ENCODE peak calls at places on chromosomes 11 and 22, in five cellular contexts. B is upper lobe of right lung; E is spleen; U is CD4-positive, alpha-beta T cell; A is lower lobe of right lung. T is an unnamed sample.

GRCh38 chr22:39894554-39895092 is 1.1 kb upstream of the ENTHD1 start:
- DNase-seq in B (no peak), E (no peak), U (no peak), A (no peak), T (no peak)

GRCh38 chr22:49261616-49262015 is 566.1 kb downstream of the BRD1 start:
- DNase-seq in B (peak), E (no peak), U (no peak), A (no peak), T (no peak)

GRCh38 chr11:128653828-128654231 is 40.0 kb upstream of the FLI1 start:
- DNase-seq in B (peak), E (peak), U (no peak), A (peak), T (peak)

GRCh38 chr11:104572279-104572678 is 326.0 kb downstream of the CASP12 start:
- DNase-seq in B (no peak), E (no peak), U (no peak), A (no peak), T (no peak)

GRCh38 chr11:113114452-113115027 is 153.3 kb downstream of the NCAM1 start:
- DNase-seq in B (no peak), E (no peak), U (no peak), A (no peak), T (peak)

GRCh38 chr22:50184004-50184461 is 1.7 kb upstream of the TRABD start:
- DNase-seq in B (peak), E (peak), U (no peak), A (peak), T (peak)

GRCh38 chr11:113096661-113097060 is 135.4 kb downstream of the NCAM1 start:
- DNase-seq in B (no peak), E (no peak), U (no peak), A (no peak), T (no peak)

GRCh38 chr22:26648011-26648497 is 9.3 kb upstream of the MIAT start:
- DNase-seq in B (no peak), E (peak), U (peak), A (no peak), T (no peak)

GRCh38 chr22:25327018-25327755 is 107.7 kb downstream of the CRYBB2 start:
- DNase-seq in B (no peak), E (no peak), U (no peak), A (no peak), T (no peak)

GRCh38 chr11:1152316-1153104 is 5.2 kb upstream of the MUC5AC start:
- DNase-seq in B (peak), E (peak), U (no peak), A (no peak), T (no peak)

GRCh38 chr11:115409691-115410220 is 94.5 kb downstream of the CADM1 start:
- DNase-seq in B (no peak), E (no peak), U (no peak), A (no peak), T (no peak)

GRCh38 chr22:36455571-36456458 is 25.6 kb downstream of the TXN2 start:
- DNase-seq in B (no peak), E (peak), U (no peak), A (no peak), T (no peak)

GRCh38 chr11:26621147-26621546 is 49.1 kb upstream of the MUC15 start:
- DNase-seq in B (no peak), E (no peak), U (no peak), A (no peak), T (no peak)

GRCh38 chr11:46669606-46670243 is 30.7 kb downstream of the ARHGAP1 start:
- DNase-seq in B (peak), E (no peak), U (no peak), A (no peak), T (peak)

GRCh38 chr22:32752326-32752725 is 49.2 kb upstream of the TIMP3 start:
- DNase-seq in B (no peak), E (no peak), U (no peak), A (no peak), T (no peak)

GRCh38 chr22:31692186-31692886 is 30.3 kb upstream of the PISD start:
- DNase-seq in B (no peak), E (no peak), U (no peak), A (no peak), T (no peak)

GRCh38 chr22:19448076-19448607 is 631 bp upstream of the C22orf39 start:
- DNase-seq in B (no peak), E (no peak), U (no peak), A (no peak), T (peak)

GRCh38 chr11:79940976-79941735 is 500.3 kb upstream of the TENM4 start:
- DNase-seq in B (no peak), E (no peak), U (no peak), A (no peak), T (no peak)

GRCh38 chr11:130710022-130710421 is 206.3 kb downstream of the SNX19 start:
- DNase-seq in B (no peak), E (no peak), U (no peak), A (no peak), T (no peak)

GRCh38 chr11:134045799-134046635 is 22.9 kb upstream of the JAM3 start:
- DNase-seq in B (peak), E (peak), U (peak), A (no peak), T (peak)

GRCh38 chr11:123299721-123300120 is 104.7 kb upstream of the CLMP start:
- DNase-seq in B (no peak), E (no peak), U (no peak), A (no peak), T (no peak)

GRCh38 chr11:113477321-113477720 is 2.1 kb upstream of the DRD2 start:
- DNase-seq in B (no peak), E (no peak), U (no peak), A (no peak), T (no peak)

GRCh38 chr11:61680622-61681191 is 516 bp downstream of the DAGLA start:
- DNase-seq in B (no peak), E (no peak), U (no peak), A (no peak), T (no peak)

GRCh38 chr11:75557649-75558494 is 4.2 kb upstream of the SERPINH1 start:
- DNase-seq in B (peak), E (no peak), U (no peak), A (peak), T (peak)

GRCh38 chr11:59040607-59041006 is 45.5 kb upstream of the GLYATL1B start:
- DNase-seq in B (no peak), E (no peak), U (no peak), A (no peak), T (no peak)

GRCh38 chr11:119051440-119052162 is 5.4 kb downstream of the HYOU1 start:
- DNase-seq in B (no peak), E (peak), U (no peak), A (no peak), T (no peak)

GRCh38 chr11:119049081-119049480 is 7.9 kb downstream of the HYOU1 start:
- DNase-seq in B (no peak), E (peak), U (no peak), A (no peak), T (no peak)

GRCh38 chr11:119046489-119046888 is 10.5 kb downstream of the HYOU1 start:
- DNase-seq in B (no peak), E (peak), U (no peak), A (no peak), T (no peak)

GRCh38 chr11:119047205-119047604 is 9.8 kb downstream of the HYOU1 start:
- DNase-seq in B (no peak), E (peak), U (no peak), A (no peak), T (no peak)

DNA sequence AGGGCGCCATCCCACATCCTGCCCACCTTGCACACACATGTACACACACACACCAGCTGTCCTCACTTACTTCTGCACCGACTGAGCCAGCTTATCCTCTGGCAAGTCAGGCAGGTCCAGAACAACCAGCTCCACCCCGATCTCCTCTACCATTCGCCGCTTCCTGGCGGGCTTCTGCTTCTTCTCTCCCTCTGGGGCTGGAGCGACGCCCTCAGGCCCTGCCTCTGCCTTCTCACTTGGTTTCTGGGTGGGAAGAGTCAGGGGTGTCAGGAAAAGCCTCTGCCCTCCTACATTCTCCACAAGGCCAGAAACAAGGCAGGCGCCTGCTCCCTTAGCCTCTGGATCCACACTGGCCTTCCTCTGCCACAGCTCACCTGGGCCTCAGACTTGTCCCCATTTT is 8.4 kb downstream of the HYOU1 start:
- DNase-seq in B (no peak), E (peak), U (no peak), A (no peak), T (no peak)
- TF ChIP-seq CTCF in B (no peak), E (no peak), U (no peak), A (no peak), T (no peak)

DNA sequence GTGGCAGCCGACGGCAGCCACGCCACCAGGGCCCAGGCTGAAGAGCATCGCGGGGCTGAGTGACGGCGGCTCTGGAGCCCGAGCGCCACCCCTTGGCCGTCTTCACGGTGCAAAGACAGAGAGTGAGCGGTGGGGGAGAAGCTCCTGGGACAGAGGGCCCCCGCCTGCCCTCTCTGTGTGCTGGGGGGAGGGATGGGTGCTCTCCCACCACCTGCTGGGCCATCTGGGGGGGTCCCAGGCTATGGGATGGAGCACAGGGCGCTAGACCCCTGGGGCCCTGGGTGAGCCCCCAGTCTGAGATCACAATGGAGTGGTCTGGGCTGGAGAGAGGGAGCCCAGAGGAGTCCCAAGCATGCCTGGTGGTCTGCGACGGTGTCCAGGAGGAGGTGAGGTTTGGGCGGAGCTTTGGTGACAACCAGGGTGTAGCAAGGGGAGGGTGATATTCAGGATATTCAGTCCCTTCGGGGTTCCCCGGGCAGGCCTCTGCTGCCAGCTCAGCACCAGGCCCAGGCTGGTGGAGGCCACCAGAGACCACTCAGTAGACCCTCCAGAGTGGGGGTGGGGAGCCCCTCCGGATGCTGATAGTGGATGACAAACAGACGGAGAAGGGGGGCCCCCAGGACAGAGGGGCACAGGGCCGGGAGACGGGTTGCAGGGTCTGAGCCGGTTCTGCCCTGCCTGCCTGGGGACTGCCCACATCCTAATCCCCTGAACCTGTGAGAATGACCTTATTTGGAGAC is 78.1 kb upstream of the PRR5 start:
- DNase-seq in B (no peak), E (peak), U (peak), A (peak), T (no peak)
- TF ChIP-seq CTCF in B (peak), E (no peak), U (no peak), A (no peak), T (no peak)

GRCh38 chr22:29603358-29604191 is at the start of gene NF2:
- DNase-seq in B (peak), E (peak), U (peak), A (peak), T (peak)
- TF ChIP-seq CTCF in B (no peak), E (no peak), U (no peak), A (no peak), T (no peak)

GRCh38 chr11:111528557-111528956 is 12.0 kb upstream of the LAYN start:
- DNase-seq in B (no peak), E (no peak), U (no peak), A (no peak), T (no peak)
- TF ChIP-seq CTCF in B (no peak), E (no peak), U (no peak), A (no peak), T (no peak)

DNA sequence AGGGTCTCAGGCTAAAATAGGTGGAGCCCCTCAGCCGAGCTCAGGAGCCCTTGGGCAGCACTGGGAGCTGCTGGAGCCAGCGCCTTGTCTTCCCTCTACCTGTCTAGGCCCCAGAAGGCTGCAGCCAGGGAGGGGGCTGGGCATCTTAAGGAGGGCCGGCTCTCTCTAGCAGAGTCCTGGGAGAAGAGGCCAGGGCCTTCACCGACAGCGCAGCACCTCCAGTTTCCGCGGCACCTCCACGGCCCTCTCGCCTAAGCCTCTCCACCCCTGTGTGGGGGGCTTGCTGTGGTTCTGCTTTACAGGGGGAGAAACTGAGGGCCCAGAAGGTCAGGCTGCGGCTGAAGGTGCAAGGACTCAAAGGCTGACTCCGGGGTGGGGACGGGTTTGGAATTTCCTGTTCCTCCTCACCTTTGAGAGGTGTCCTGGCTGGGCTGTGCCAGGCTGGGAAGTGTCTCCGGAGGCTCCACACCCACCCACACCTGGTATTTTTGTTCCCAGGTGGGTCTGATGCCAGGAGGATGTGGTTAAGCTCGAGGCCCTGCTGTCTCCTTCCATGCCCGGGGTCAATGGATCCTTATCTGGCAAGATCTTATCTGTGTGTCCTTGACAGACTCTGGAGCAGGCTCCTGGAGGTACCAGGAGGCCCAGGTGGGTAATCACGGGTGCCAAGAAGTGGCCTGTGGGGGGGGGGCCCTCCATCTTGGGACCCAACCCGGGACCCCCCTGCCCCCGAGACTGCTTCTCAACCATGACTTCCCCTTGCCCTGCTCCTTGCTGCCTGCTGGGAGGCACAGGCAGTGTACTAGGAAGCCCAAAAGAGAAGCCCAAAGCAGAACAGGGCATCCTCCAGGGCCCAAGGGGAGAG is 95.3 kb upstream of the FGF3 start:
- DNase-seq in B (peak), E (peak), U (no peak), A (peak), T (peak)
- TF ChIP-seq CTCF in B (no peak), E (no peak), U (no peak), A (no peak), T (no peak)

GRCh38 chr22:45855961-45856360 is 121.0 kb downstream of the WNT7B start:
- DNase-seq in B (no peak), E (no peak), U (no peak), A (no peak), T (no peak)
- TF ChIP-seq CTCF in B (no peak), E (no peak), U (no peak), A (no peak), T (no peak)

DNA sequence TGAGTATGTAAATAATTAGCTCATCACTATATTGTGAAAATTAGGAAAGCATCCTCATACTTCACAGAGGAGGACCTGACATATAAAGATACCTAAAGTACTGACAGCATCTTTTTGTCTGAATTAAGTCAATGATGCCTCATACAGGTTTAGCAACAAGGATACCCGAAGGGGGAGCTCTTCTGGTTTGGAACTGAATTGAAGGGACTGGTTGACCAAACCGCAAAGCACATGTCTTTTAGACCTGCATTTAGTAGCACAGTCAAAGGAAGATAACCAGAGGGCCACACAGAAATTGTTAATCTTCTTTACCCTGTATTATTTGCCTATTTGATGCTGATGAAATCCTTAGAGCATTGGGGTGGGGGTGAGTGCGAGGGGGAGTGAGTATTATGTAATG is 12.9 kb upstream of the WT1 start:
- DNase-seq in B (no peak), E (no peak), U (no peak), A (no peak), T (no peak)
- TF ChIP-seq CTCF in B (no peak), E (no peak), U (no peak), A (no peak), T (no peak)

DNA sequence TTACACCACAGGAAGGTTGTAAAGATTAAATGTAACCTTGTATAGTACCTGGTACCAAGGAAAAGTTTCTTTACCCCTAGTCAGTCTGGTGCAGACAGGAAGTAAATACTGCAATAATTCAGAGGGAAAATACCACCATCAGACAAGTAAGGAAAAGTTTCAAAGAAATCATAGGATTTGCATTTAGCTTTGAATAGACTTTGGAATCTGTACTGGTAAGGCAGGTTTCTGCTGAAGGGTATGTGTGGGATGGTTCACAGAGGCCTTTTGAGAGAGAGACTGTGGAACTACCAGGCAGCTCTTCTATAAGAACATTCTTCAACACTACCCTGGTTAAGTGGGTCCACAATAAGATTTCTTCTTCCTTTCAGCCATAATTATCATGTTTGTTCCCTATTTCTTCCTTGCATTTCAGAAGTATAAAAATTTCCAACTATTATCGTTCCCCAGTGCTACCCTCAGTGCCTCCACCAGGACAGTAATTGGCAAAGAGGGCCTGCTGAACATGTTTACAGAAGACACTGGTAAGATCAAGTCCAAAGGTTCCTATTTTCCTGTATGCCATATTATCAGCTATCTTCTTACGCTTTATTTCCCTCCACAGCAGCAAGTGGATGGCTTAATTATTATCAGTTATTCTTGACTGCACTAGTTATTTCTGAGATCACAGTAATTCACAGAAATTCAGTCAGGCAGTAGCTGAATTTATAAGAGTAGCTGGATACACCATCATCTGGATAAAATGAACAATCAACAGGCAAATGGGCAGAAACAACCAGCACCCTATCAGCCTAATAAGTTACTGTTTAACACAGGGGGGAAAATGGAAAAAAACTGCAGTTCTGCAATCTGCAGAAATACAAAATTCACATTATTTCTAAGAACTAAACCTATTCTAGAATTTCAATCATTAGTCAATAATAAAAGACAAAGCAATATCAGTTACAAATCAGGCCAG is 48.5 kb downstream of the PITPNB start:
- DNase-seq in B (no peak), E (no peak), U (no peak), A (no peak), T (no peak)
- TF ChIP-seq CTCF in B (no peak), E (no peak), U (no peak), A (no peak), T (no peak)

T was measured in sigmoid colon.